ENCODE peak calls at places on chromosomes 7 and 10, in four cellular contexts. F, L, W and K are unnamed samples.
A peak's percentile ranks its signal among the peaks of the same experiment; 100 is the strongest.

GRCh38 chr10:43257210-43258031 is 9.4 kb downstream of the RASGEF1A start:
- DNase-seq in F (no peak), L (no peak), W (no peak), K (no peak)

GRCh38 chr10:31318382-31318853 is 598 bp upstream of the ZEB1 start:
- DNase-seq in F (peak; percentile 84), L (peak; percentile 67), W (no peak), K (peak; percentile 72)

GRCh38 chr10:1188556-1189135 is 132.5 kb downstream of the WDR37 start:
- DNase-seq in F (no peak), L (no peak), W (peak; percentile 3), K (no peak)

GRCh38 chr7:69596723-69597277 is 1.5 kb upstream of the AUTS2 start:
- DNase-seq in F (peak; percentile 11), L (no peak), W (no peak), K (no peak)

GRCh38 chr7:47559306-47560220 is 22.3 kb downstream of the TNS3 start:
- DNase-seq in F (no peak), L (no peak), W (no peak), K (no peak)

GRCh38 chr10:114246679-114247305 is 7.7 kb downstream of the VWA2 start:
- DNase-seq in F (peak; percentile 45), L (no peak), W (no peak), K (no peak)

GRCh38 chr10:49151025-49151445 is 17.2 kb upstream of the FAM170B start:
- DNase-seq in F (no peak), L (no peak), W (no peak), K (no peak)

GRCh38 chr10:36489928-36490279 is 635.5 kb upstream of the ANKRD30A start:
- DNase-seq in F (peak; percentile 83), L (no peak), W (no peak), K (no peak)

GRCh38 chr10:22320591-22321155 is at the start of gene BMI1:
- DNase-seq in F (peak; percentile 77), L (peak; percentile 78), W (peak; percentile 80), K (peak; percentile 85)

GRCh38 chr10:74208081-74208480 is 57.1 kb downstream of the ADK start:
- DNase-seq in F (no peak), L (no peak), W (no peak), K (peak; percentile 81)

GRCh38 chr10:93917814-93918213 is 24.0 kb downstream of the SLC35G1 start:
- DNase-seq in F (no peak), L (no peak), W (no peak), K (no peak)

GRCh38 chr10:85280014-85280413 is 951.6 kb downstream of the CCSER2 start:
- DNase-seq in F (no peak), L (no peak), W (no peak), K (no peak)

GRCh38 chr7:128191136-128191844 is 49.8 kb upstream of the LEP start:
- DNase-seq in F (no peak), L (no peak), W (no peak), K (no peak)

GRCh38 chr10:52359466-52359865 is 45.4 kb downstream of the DKK1 start:
- DNase-seq in F (peak; percentile 29), L (no peak), W (no peak), K (no peak)

GRCh38 chr7:47582748-47583740 is 1.1 kb upstream of the TNS3 start:
- DNase-seq in F (peak; percentile 79), L (no peak), W (peak; percentile 78), K (peak; percentile 47)

GRCh38 chr7:36132025-36132424 is 21.0 kb upstream of the EEPD1 start:
- DNase-seq in F (no peak), L (no peak), W (no peak), K (no peak)

GRCh38 chr10:93199221-93199681 is 125.6 kb downstream of the CYP26A1 start:
- DNase-seq in F (peak; percentile 85), L (peak; percentile 50), W (peak; percentile 34), K (peak; percentile 64)

GRCh38 chr10:105398202-105398601 is 757.1 kb downstream of the SORCS3 start:
- DNase-seq in F (peak; percentile 74), L (peak; percentile 7), W (no peak), K (no peak)

GRCh38 chr10:77877461-77878344 is 48.9 kb downstream of the DLG5 start:
- DNase-seq in F (peak; percentile 75), L (peak; percentile 31), W (peak; percentile 60), K (no peak)

GRCh38 chr7:151623766-151624165 is 104.1 kb upstream of the RHEB start:
- DNase-seq in F (peak; percentile 92), L (no peak), W (no peak), K (no peak)

GRCh38 chr7:120186688-120187087 is 86.3 kb upstream of the KCND2 start:
- DNase-seq in F (no peak), L (no peak), W (no peak), K (no peak)

GRCh38 chr10:131451407-131452015 is 140.0 kb upstream of the TCERG1L start:
- DNase-seq in F (no peak), L (no peak), W (no peak), K (no peak)

GRCh38 chr7:143380264-143380645 is 890 bp upstream of the ZYX start:
- DNase-seq in F (peak; percentile 73), L (peak; percentile 89), W (peak; percentile 92), K (peak; percentile 66)

GRCh38 chr10:131674130-131674529 is 226.7 kb upstream of the PPP2R2D start:
- DNase-seq in F (no peak), L (no peak), W (no peak), K (no peak)

GRCh38 chr10:69335063-69335587 is 56.8 kb downstream of the HK1 start:
- DNase-seq in F (no peak), L (peak; percentile 71), W (no peak), K (no peak)

GRCh38 chr10:11337516-11337915 is 273.9 kb downstream of the USP6NL start:
- DNase-seq in F (no peak), L (no peak), W (no peak), K (no peak)

GRCh38 chr7:26658080-26658697 is 206.2 kb downstream of the SKAP2 start:
- DNase-seq in F (no peak), L (no peak), W (no peak), K (no peak)

GRCh38 chr7:133320887-133321286 is 68.0 kb downstream of the EXOC4 start:
- DNase-seq in F (no peak), L (no peak), W (no peak), K (no peak)

GRCh38 chr7:127514499-127514898 is 70.9 kb downstream of the GCC1 start:
- DNase-seq in F (peak; percentile 36), L (no peak), W (no peak), K (no peak)

GRCh38 chr7:55187701-55188491 is 169.1 kb downstream of the EGFR start:
- DNase-seq in F (no peak), L (peak; percentile 46), W (peak; percentile 51), K (no peak)

DNA sequence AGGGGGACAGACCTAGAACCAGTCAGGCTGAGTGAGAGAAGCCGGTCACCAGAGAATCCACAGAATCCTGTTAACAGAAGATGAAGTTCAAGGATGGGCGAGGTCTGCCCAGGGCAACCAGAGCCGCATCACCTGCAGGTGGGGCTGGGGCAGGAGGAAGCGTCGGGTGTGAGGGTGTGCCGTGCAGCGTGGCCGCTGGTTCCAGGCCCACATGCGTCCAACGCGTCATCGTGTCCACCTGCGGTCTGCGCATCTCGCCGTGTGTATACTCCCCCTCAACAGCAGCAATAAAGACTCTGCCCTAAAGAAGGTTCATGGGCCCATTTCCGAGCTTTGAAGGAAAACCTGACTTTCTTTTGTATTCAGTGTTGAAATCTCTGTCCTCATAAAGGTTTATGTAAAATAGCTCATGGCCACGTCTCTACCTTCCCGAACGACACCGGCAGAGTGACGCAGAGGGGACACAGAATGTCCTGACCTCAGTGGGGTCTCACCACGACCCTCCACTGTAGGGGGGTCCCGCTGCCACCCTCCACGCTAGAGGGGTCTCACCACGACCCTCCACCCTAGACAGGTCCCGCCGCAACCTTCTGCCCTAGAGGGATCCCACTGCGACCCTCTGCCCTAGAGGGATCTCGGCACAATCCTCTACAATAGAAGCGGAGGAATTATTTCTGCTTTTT is 446.9 kb downstream of the PTPRN2 start:
- DNase-seq in F (no peak), L (no peak), W (no peak), K (no peak)
- H3K27me3 ChIP-seq in F (no peaks in the 10 kb centered on the region), L (no peaks in the 10 kb centered on the region), W (no peaks in the 10 kb centered on the region), K (no peaks in the 10 kb centered on the region)

GRCh38 chr10:90944759-90945158 is 23.9 kb upstream of the ANKRD1 start:
- DNase-seq in F (no peak), L (no peak), W (no peak), K (no peak)

GRCh38 chr10:90937645-90938258 is 16.9 kb upstream of the ANKRD1 start:
- DNase-seq in F (no peak), L (no peak), W (no peak), K (no peak)

GRCh38 chr10:90935581-90936292 is 14.8 kb upstream of the ANKRD1 start:
- DNase-seq in F (peak; percentile 45), L (no peak), W (no peak), K (no peak)

GRCh38 chr10:90939125-90939524 is 18.2 kb upstream of the ANKRD1 start:
- DNase-seq in F (no peak), L (no peak), W (no peak), K (no peak)

GRCh38 chr10:90939648-90940047 is 18.8 kb upstream of the ANKRD1 start:
- DNase-seq in F (no peak), L (no peak), W (no peak), K (no peak)
- TF ChIP-seq CTCF in F (no peak), L (no peak), W (no peak), K (no peak)

GRCh38 chr10:96752380-96752779 is 32.1 kb upstream of the PIK3AP1 start:
- DNase-seq in F (peak; percentile 4), L (no peak), W (no peak), K (no peak)

GRCh38 chr10:96758423-96758822 is 38.1 kb upstream of the PIK3AP1 start:
- DNase-seq in F (no peak), L (no peak), W (no peak), K (no peak)

GRCh38 chr10:96756111-96756903 is 36.0 kb upstream of the PIK3AP1 start:
- DNase-seq in F (no peak), L (no peak), W (no peak), K (no peak)

GRCh38 chr10:96753956-96754355 is 33.6 kb upstream of the PIK3AP1 start:
- DNase-seq in F (no peak), L (no peak), W (no peak), K (no peak)
- H3K27ac ChIP-seq in F (no peak overlapping the region), L (no peak overlapping the region), W (no peak overlapping the region), K (no peak overlapping the region)

GRCh38 chr7:41029072-41029492 is 673.8 kb downstream of the INHBA start:
- DNase-seq in F (peak; percentile 99), L (no peak), W (no peak), K (no peak)
- H3K27me3 ChIP-seq in F (no peaks in the 10 kb centered on the region), L (no peaks in the 10 kb centered on the region), W (no peaks in the 10 kb centered on the region), K (no peaks in the 10 kb centered on the region)